ENCODE peak calls at places on chromosomes 13 and 19, in eight cellular contexts. One of them, this sample, is unnamed.

GRCh38 chr19:53912653-53913052 is 3.6 kb downstream of the CACNG7 start:
- DNase-seq in CD8-positive, alpha-beta T cell: no peak
- DNase-seq in IMR-90: no peak
- DNase-seq in neuronal stem cell: no peak
- DNase-seq in adrenal gland: no peak
- DNase-seq in Peyer's patch: no peak
- DNase-seq in effector memory CD4-positive, alpha-beta T cell: no peak
- DNase-seq in trophoblast cell: no peak
- DNase-seq in this sample: no peak

GRCh38 chr19:51034704-51035103 is at the start of gene KLK12:
- DNase-seq in CD8-positive, alpha-beta T cell: no peak
- DNase-seq in IMR-90: no peak
- DNase-seq in neuronal stem cell: no peak
- DNase-seq in adrenal gland: no peak
- DNase-seq in Peyer's patch: no peak
- DNase-seq in effector memory CD4-positive, alpha-beta T cell: no peak
- DNase-seq in trophoblast cell: no peak
- DNase-seq in this sample: no peak

GRCh38 chr19:19452241-19453128 is 47.0 kb downstream of the GATAD2A start:
- DNase-seq in CD8-positive, alpha-beta T cell: no peak
- DNase-seq in IMR-90: no peak
- DNase-seq in neuronal stem cell: no peak
- DNase-seq in adrenal gland: no peak
- DNase-seq in Peyer's patch: no peak
- DNase-seq in effector memory CD4-positive, alpha-beta T cell: no peak
- DNase-seq in trophoblast cell: no peak
- DNase-seq in this sample: peak; percentile 65

GRCh38 chr13:101785858-101786257 is 333.4 kb downstream of the ITGBL1 start:
- DNase-seq in CD8-positive, alpha-beta T cell: no peak
- DNase-seq in IMR-90: peak; percentile 3
- DNase-seq in neuronal stem cell: peak; percentile 5
- DNase-seq in adrenal gland: no peak
- DNase-seq in Peyer's patch: no peak
- DNase-seq in effector memory CD4-positive, alpha-beta T cell: no peak
- DNase-seq in trophoblast cell: no peak
- DNase-seq in this sample: peak; percentile 29

GRCh38 chr13:23322353-23323336 is 110.9 kb downstream of the SACS start:
- DNase-seq in CD8-positive, alpha-beta T cell: no peak
- DNase-seq in IMR-90: peak; percentile 6
- DNase-seq in neuronal stem cell: no peak
- DNase-seq in adrenal gland: no peak
- DNase-seq in Peyer's patch: no peak
- DNase-seq in effector memory CD4-positive, alpha-beta T cell: no peak
- DNase-seq in trophoblast cell: no peak
- DNase-seq in this sample: no peak

GRCh38 chr13:30824651-30825050 is 81.4 kb upstream of the MEDAG start:
- DNase-seq in CD8-positive, alpha-beta T cell: no peak
- DNase-seq in IMR-90: no peak
- DNase-seq in neuronal stem cell: no peak
- DNase-seq in adrenal gland: no peak
- DNase-seq in Peyer's patch: no peak
- DNase-seq in effector memory CD4-positive, alpha-beta T cell: no peak
- DNase-seq in trophoblast cell: no peak
- DNase-seq in this sample: no peak

GRCh38 chr13:20721454-20722357 is 18.2 kb downstream of the IL17D start:
- DNase-seq in CD8-positive, alpha-beta T cell: no peak
- DNase-seq in IMR-90: peak; percentile 79
- DNase-seq in neuronal stem cell: no peak
- DNase-seq in adrenal gland: peak; percentile 77
- DNase-seq in Peyer's patch: no peak
- DNase-seq in effector memory CD4-positive, alpha-beta T cell: no peak
- DNase-seq in trophoblast cell: peak; percentile 97
- DNase-seq in this sample: no peak

GRCh38 chr13:23941216-23941615 is 43.9 kb upstream of the C1QTNF9B start:
- DNase-seq in CD8-positive, alpha-beta T cell: no peak
- DNase-seq in IMR-90: no peak
- DNase-seq in neuronal stem cell: no peak
- DNase-seq in adrenal gland: no peak
- DNase-seq in Peyer's patch: no peak
- DNase-seq in effector memory CD4-positive, alpha-beta T cell: no peak
- DNase-seq in trophoblast cell: no peak
- DNase-seq in this sample: no peak

GRCh38 chr13:100515410-100515800 is 73.2 kb downstream of the GGACT start:
- DNase-seq in CD8-positive, alpha-beta T cell: no peak
- DNase-seq in IMR-90: no peak
- DNase-seq in neuronal stem cell: no peak
- DNase-seq in adrenal gland: no peak
- DNase-seq in Peyer's patch: no peak
- DNase-seq in effector memory CD4-positive, alpha-beta T cell: no peak
- DNase-seq in trophoblast cell: no peak
- DNase-seq in this sample: no peak

GRCh38 chr19:51078104-51078503 is 4.6 kb downstream of the KLK14 start:
- DNase-seq in CD8-positive, alpha-beta T cell: no peak
- DNase-seq in IMR-90: no peak
- DNase-seq in neuronal stem cell: no peak
- DNase-seq in adrenal gland: no peak
- DNase-seq in Peyer's patch: no peak
- DNase-seq in effector memory CD4-positive, alpha-beta T cell: no peak
- DNase-seq in trophoblast cell: no peak
- DNase-seq in this sample: no peak

GRCh38 chr19:4712771-4713170 is 10.9 kb downstream of the DPP9 start:
- DNase-seq in CD8-positive, alpha-beta T cell: no peak
- DNase-seq in IMR-90: no peak
- DNase-seq in neuronal stem cell: no peak
- DNase-seq in adrenal gland: no peak
- DNase-seq in Peyer's patch: no peak
- DNase-seq in effector memory CD4-positive, alpha-beta T cell: no peak
- DNase-seq in trophoblast cell: peak; percentile 41
- DNase-seq in this sample: no peak

GRCh38 chr19:47609885-47610545 is 1.1 kb downstream of the BICRA start:
- DNase-seq in CD8-positive, alpha-beta T cell: peak; percentile 13
- DNase-seq in IMR-90: peak; percentile 26
- DNase-seq in neuronal stem cell: peak; percentile 39
- DNase-seq in adrenal gland: peak; percentile 58
- DNase-seq in Peyer's patch: peak; percentile 57
- DNase-seq in effector memory CD4-positive, alpha-beta T cell: peak; percentile 32
- DNase-seq in trophoblast cell: peak; percentile 27
- DNase-seq in this sample: peak; percentile 65

GRCh38 chr19:16608290-16608704 is 19.7 kb downstream of the MED26 start:
- DNase-seq in CD8-positive, alpha-beta T cell: no peak
- DNase-seq in IMR-90: peak; percentile 91
- DNase-seq in neuronal stem cell: no peak
- DNase-seq in adrenal gland: peak; percentile 81
- DNase-seq in Peyer's patch: no peak
- DNase-seq in effector memory CD4-positive, alpha-beta T cell: no peak
- DNase-seq in trophoblast cell: no peak
- DNase-seq in this sample: no peak

GRCh38 chr13:60043262-60043661 is 120.5 kb downstream of the DIAPH3 start:
- DNase-seq in CD8-positive, alpha-beta T cell: no peak
- DNase-seq in IMR-90: peak; percentile 4
- DNase-seq in neuronal stem cell: no peak
- DNase-seq in adrenal gland: no peak
- DNase-seq in Peyer's patch: no peak
- DNase-seq in effector memory CD4-positive, alpha-beta T cell: no peak
- DNase-seq in trophoblast cell: no peak
- DNase-seq in this sample: no peak

GRCh38 chr13:100833427-100833826 is 158.8 kb upstream of the TMTC4 start:
- DNase-seq in CD8-positive, alpha-beta T cell: no peak
- DNase-seq in IMR-90: no peak
- DNase-seq in neuronal stem cell: no peak
- DNase-seq in adrenal gland: no peak
- DNase-seq in Peyer's patch: no peak
- DNase-seq in effector memory CD4-positive, alpha-beta T cell: no peak
- DNase-seq in trophoblast cell: no peak
- DNase-seq in this sample: no peak

GRCh38 chr19:53884256-53884655 is 2.3 kb downstream of the PRKCG start:
- DNase-seq in CD8-positive, alpha-beta T cell: no peak
- DNase-seq in IMR-90: no peak
- DNase-seq in neuronal stem cell: no peak
- DNase-seq in adrenal gland: no peak
- DNase-seq in Peyer's patch: no peak
- DNase-seq in effector memory CD4-positive, alpha-beta T cell: no peak
- DNase-seq in trophoblast cell: no peak
- DNase-seq in this sample: no peak

GRCh38 chr13:51292000-51292550 is 47.4 kb upstream of the SERPINE3 start:
- DNase-seq in CD8-positive, alpha-beta T cell: no peak
- DNase-seq in IMR-90: peak; percentile 62
- DNase-seq in neuronal stem cell: no peak
- DNase-seq in adrenal gland: no peak
- DNase-seq in Peyer's patch: no peak
- DNase-seq in effector memory CD4-positive, alpha-beta T cell: no peak
- DNase-seq in trophoblast cell: no peak
- DNase-seq in this sample: no peak

GRCh38 chr13:23921451-23921888 is 24.2 kb upstream of the C1QTNF9B start:
- DNase-seq in CD8-positive, alpha-beta T cell: no peak
- DNase-seq in IMR-90: peak; percentile 66
- DNase-seq in neuronal stem cell: peak; percentile 39
- DNase-seq in adrenal gland: no peak
- DNase-seq in Peyer's patch: no peak
- DNase-seq in effector memory CD4-positive, alpha-beta T cell: no peak
- DNase-seq in trophoblast cell: peak; percentile 38
- DNase-seq in this sample: peak; percentile 22

GRCh38 chr13:112457081-112457480 is 80.9 kb downstream of the SPACA7 start:
- DNase-seq in CD8-positive, alpha-beta T cell: no peak
- DNase-seq in IMR-90: no peak
- DNase-seq in neuronal stem cell: no peak
- DNase-seq in adrenal gland: no peak
- DNase-seq in Peyer's patch: no peak
- DNase-seq in effector memory CD4-positive, alpha-beta T cell: no peak
- DNase-seq in trophoblast cell: no peak
- DNase-seq in this sample: no peak

GRCh38 chr13:102836471-102836870 is 9.4 kb upstream of the ERCC5 start:
- DNase-seq in CD8-positive, alpha-beta T cell: no peak
- DNase-seq in IMR-90: no peak
- DNase-seq in neuronal stem cell: no peak
- DNase-seq in adrenal gland: no peak
- DNase-seq in Peyer's patch: no peak
- DNase-seq in effector memory CD4-positive, alpha-beta T cell: no peak
- DNase-seq in trophoblast cell: no peak
- DNase-seq in this sample: no peak
- H3K4me3 ChIP-seq in CD8-positive, alpha-beta T cell: no peak overlapping the region
- H3K4me3 ChIP-seq in IMR-90: no peak overlapping the region
- H3K4me3 ChIP-seq in neuronal stem cell: no peak overlapping the region
- H3K4me3 ChIP-seq in adrenal gland: no peak overlapping the region
- H3K4me3 ChIP-seq in Peyer's patch: no peak overlapping the region
- H3K4me3 ChIP-seq in effector memory CD4-positive, alpha-beta T cell: no peak overlapping the region
- H3K4me3 ChIP-seq in trophoblast cell: no peak overlapping the region
- H3K4me3 ChIP-seq in this sample: no peak overlapping the region

GRCh38 chr19:48967346-48968178 is 2.5 kb downstream of the FTL start:
- DNase-seq in CD8-positive, alpha-beta T cell: no peak
- DNase-seq in IMR-90: peak; percentile 67
- DNase-seq in neuronal stem cell: no peak
- DNase-seq in adrenal gland: peak; percentile 63
- DNase-seq in Peyer's patch: no peak
- DNase-seq in effector memory CD4-positive, alpha-beta T cell: no peak
- DNase-seq in trophoblast cell: peak; percentile 44
- DNase-seq in this sample: no peak

GRCh38 chr19:48970139-48970766 is 5.1 kb downstream of the FTL start:
- DNase-seq in CD8-positive, alpha-beta T cell: no peak
- DNase-seq in IMR-90: no peak
- DNase-seq in neuronal stem cell: no peak
- DNase-seq in adrenal gland: no peak
- DNase-seq in Peyer's patch: no peak
- DNase-seq in effector memory CD4-positive, alpha-beta T cell: no peak
- DNase-seq in trophoblast cell: no peak
- DNase-seq in this sample: no peak

GRCh38 chr19:48968179-48968661 is 3.1 kb downstream of the FTL start:
- DNase-seq in CD8-positive, alpha-beta T cell: no peak
- DNase-seq in IMR-90: peak; percentile 49
- DNase-seq in neuronal stem cell: no peak
- DNase-seq in adrenal gland: no peak
- DNase-seq in Peyer's patch: no peak
- DNase-seq in effector memory CD4-positive, alpha-beta T cell: no peak
- DNase-seq in trophoblast cell: no peak
- DNase-seq in this sample: no peak

GRCh38 chr19:48969276-48970138 is 4.4 kb downstream of the FTL start:
- DNase-seq in CD8-positive, alpha-beta T cell: no peak
- DNase-seq in IMR-90: no peak
- DNase-seq in neuronal stem cell: no peak
- DNase-seq in adrenal gland: peak; percentile 50
- DNase-seq in Peyer's patch: no peak
- DNase-seq in effector memory CD4-positive, alpha-beta T cell: no peak
- DNase-seq in trophoblast cell: no peak
- DNase-seq in this sample: peak; percentile 55

GRCh38 chr19:48968813-48969218 is 3.7 kb downstream of the FTL start:
- DNase-seq in CD8-positive, alpha-beta T cell: no peak
- DNase-seq in IMR-90: no peak
- DNase-seq in neuronal stem cell: no peak
- DNase-seq in adrenal gland: peak; percentile 51
- DNase-seq in Peyer's patch: no peak
- DNase-seq in effector memory CD4-positive, alpha-beta T cell: no peak
- DNase-seq in trophoblast cell: no peak
- DNase-seq in this sample: no peak
- H3K27ac ChIP-seq in CD8-positive, alpha-beta T cell: no peak overlapping the region
- H3K27ac ChIP-seq in IMR-90: no peak overlapping the region
- H3K27ac ChIP-seq in neuronal stem cell: no peak overlapping the region
- H3K27ac ChIP-seq in adrenal gland: no peak overlapping the region
- H3K27ac ChIP-seq in Peyer's patch: peak overlapping the region; percentile 96
- H3K27ac ChIP-seq in effector memory CD4-positive, alpha-beta T cell: no peak overlapping the region
- H3K27ac ChIP-seq in trophoblast cell: no peak overlapping the region
- H3K27ac ChIP-seq in this sample: no peak overlapping the region

GRCh38 chr19:11142528-11143171 is 12.9 kb downstream of the SPC24 start:
- DNase-seq in CD8-positive, alpha-beta T cell: no peak
- DNase-seq in IMR-90: peak; percentile 95
- DNase-seq in neuronal stem cell: peak; percentile 57
- DNase-seq in adrenal gland: peak; percentile 96
- DNase-seq in Peyer's patch: peak; percentile 41
- DNase-seq in effector memory CD4-positive, alpha-beta T cell: no peak
- DNase-seq in trophoblast cell: peak; percentile 84
- DNase-seq in this sample: peak; percentile 96

GRCh38 chr19:11137542-11138384 is 17.8 kb downstream of the SPC24 start:
- DNase-seq in CD8-positive, alpha-beta T cell: no peak
- DNase-seq in IMR-90: peak; percentile 84
- DNase-seq in neuronal stem cell: peak; percentile 94
- DNase-seq in adrenal gland: peak; percentile 92
- DNase-seq in Peyer's patch: peak; percentile 49
- DNase-seq in effector memory CD4-positive, alpha-beta T cell: peak; percentile 50
- DNase-seq in trophoblast cell: peak; percentile 91
- DNase-seq in this sample: peak; percentile 92

GRCh38 chr19:11138659-11139526 is 16.7 kb downstream of the SPC24 start:
- DNase-seq in CD8-positive, alpha-beta T cell: no peak
- DNase-seq in IMR-90: peak; percentile 77
- DNase-seq in neuronal stem cell: peak; percentile 57
- DNase-seq in adrenal gland: peak; percentile 88
- DNase-seq in Peyer's patch: peak; percentile 31
- DNase-seq in effector memory CD4-positive, alpha-beta T cell: no peak
- DNase-seq in trophoblast cell: peak; percentile 79
- DNase-seq in this sample: peak; percentile 93

GRCh38 chr19:11141937-11142527 is 13.6 kb downstream of the SPC24 start:
- DNase-seq in CD8-positive, alpha-beta T cell: no peak
- DNase-seq in IMR-90: no peak
- DNase-seq in neuronal stem cell: no peak
- DNase-seq in adrenal gland: no peak
- DNase-seq in Peyer's patch: no peak
- DNase-seq in effector memory CD4-positive, alpha-beta T cell: no peak
- DNase-seq in trophoblast cell: no peak
- DNase-seq in this sample: no peak

GRCh38 chr19:11140896-11141295 is 14.7 kb downstream of the SPC24 start:
- DNase-seq in CD8-positive, alpha-beta T cell: no peak
- DNase-seq in IMR-90: no peak
- DNase-seq in neuronal stem cell: no peak
- DNase-seq in adrenal gland: no peak
- DNase-seq in Peyer's patch: no peak
- DNase-seq in effector memory CD4-positive, alpha-beta T cell: no peak
- DNase-seq in trophoblast cell: no peak
- DNase-seq in this sample: no peak
- H3K4me1 ChIP-seq in CD8-positive, alpha-beta T cell: peaks cover 23% of the 10 kb centered on the region
- H3K4me1 ChIP-seq in IMR-90: peaks cover 46% of the 10 kb centered on the region
- H3K4me1 ChIP-seq in neuronal stem cell: peaks cover 32% of the 10 kb centered on the region
- H3K4me1 ChIP-seq in adrenal gland: peaks cover 48% of the 10 kb centered on the region
- H3K4me1 ChIP-seq in Peyer's patch: peaks cover 6% of the 10 kb centered on the region
- H3K4me1 ChIP-seq in effector memory CD4-positive, alpha-beta T cell: peaks cover 16% of the 10 kb centered on the region
- H3K4me1 ChIP-seq in trophoblast cell: peaks cover 37% of the 10 kb centered on the region
- H3K4me1 ChIP-seq in this sample: peaks cover 39% of the 10 kb centered on the region

GRCh38 chr19:22286151-22286810 is at the start of gene ZNF729:
- DNase-seq in CD8-positive, alpha-beta T cell: no peak
- DNase-seq in IMR-90: no peak
- DNase-seq in neuronal stem cell: no peak
- DNase-seq in adrenal gland: no peak
- DNase-seq in Peyer's patch: no peak
- DNase-seq in effector memory CD4-positive, alpha-beta T cell: no peak
- DNase-seq in trophoblast cell: peak; percentile 37
- DNase-seq in this sample: no peak
- H3K4me3 ChIP-seq in CD8-positive, alpha-beta T cell: no peak within 1 kb of the TSS
- H3K4me3 ChIP-seq in IMR-90: no peak within 1 kb of the TSS
- H3K4me3 ChIP-seq in neuronal stem cell: no peak within 1 kb of the TSS
- H3K4me3 ChIP-seq in adrenal gland: no peak within 1 kb of the TSS
- H3K4me3 ChIP-seq in Peyer's patch: no peak within 1 kb of the TSS
- H3K4me3 ChIP-seq in effector memory CD4-positive, alpha-beta T cell: no peak within 1 kb of the TSS
- H3K4me3 ChIP-seq in trophoblast cell: no peak within 1 kb of the TSS
- H3K4me3 ChIP-seq in this sample: no peak within 1 kb of the TSS